ENCODE peak calls at places on chromosomes 5 and 9, in five cellular contexts. B is astrocyte; Q is stimulated activated CD4-positive, alpha-beta T cell treated with anti-CD3 and anti-CD28 coated beads, Interleukin-4, amount 100 ng/mL, for 1 hour; J is cardiac fibroblast; A is HCT116. P is an unnamed sample.
A peak's percentile ranks its signal among the peaks of the same experiment; 100 is the strongest.

GRCh38 chr5:14773588-14773987 is 98.0 kb downstream of the ANKH start:
- DNase-seq in Q (no peak), J (no peak), A (no peak), B (no peak), P (no peak)

GRCh38 chr9:98989036-98990000 is 45.6 kb downstream of the COL15A1 start:
- DNase-seq in A (peak; percentile 40), J (peak; percentile 75), B (peak; percentile 100), Q (no peak), P (no peak)

GRCh38 chr9:116959775-116960174 is 272.7 kb downstream of the TRIM32 start:
- DNase-seq in A (no peak), B (peak; percentile 32), J (no peak), Q (no peak), P (peak; percentile 44)

GRCh38 chr5:135448796-135449507 is 1.8 kb upstream of the DCANP1 start:
- DNase-seq in J (no peak), A (no peak), B (peak; percentile 72), Q (no peak), P (no peak)

GRCh38 chr5:136023935-136024645 is 4.7 kb upstream of the TGFBI start:
- DNase-seq in Q (no peak), B (peak; percentile 98), J (peak; percentile 88), A (no peak), P (no peak)

GRCh38 chr5:10789021-10789420 is 28.0 kb upstream of the DAP start:
- DNase-seq in B (peak; percentile 94), A (no peak), Q (no peak), J (peak; percentile 92), P (no peak)

GRCh38 chr5:172641359-172642045 is 439 bp downstream of the NEURL1B start:
- DNase-seq in J (no peak), B (no peak), A (no peak), Q (no peak), P (no peak)

GRCh38 chr9:99023831-99024230 is 80.1 kb downstream of the COL15A1 start:
- DNase-seq in B (no peak), A (no peak), Q (no peak), J (peak; percentile 60), P (peak; percentile 13)

GRCh38 chr9:70701163-70701562 is 286.7 kb upstream of the KLF9 start:
- DNase-seq in J (no peak), A (no peak), Q (no peak), B (no peak), P (no peak)

GRCh38 chr9:83544002-83544698 is 5.9 kb upstream of the FRMD3 start:
- DNase-seq in B (peak; percentile 57), J (peak; percentile 90), A (peak; percentile 42), Q (no peak), P (no peak)

GRCh38 chr9:94270009-94270408 is 10.9 kb downstream of the ZNF169 start:
- DNase-seq in Q (no peak), A (no peak), B (no peak), J (no peak), P (no peak)

GRCh38 chr5:78095119-78095518 is 199.4 kb downstream of the AP3B1 start:
- DNase-seq in B (no peak), J (no peak), A (no peak), Q (no peak), P (no peak)

GRCh38 chr5:102700126-102700851 is 54.8 kb upstream of the PAM start:
- DNase-seq in Q (no peak), J (no peak), B (no peak), A (no peak), P (no peak)